ENCODE peak calls at places on chromosomes 12 and 14, in five cellular contexts. L, J, P, Z and D are unnamed samples.

GRCh38 chr14:103651585-103651984 is 22.6 kb downstream of the KLC1 start:
- DNase-seq in L (no peak), J (no peak), P (no peak), Z (no peak), D (no peak)

GRCh38 chr14:22985894-22986507 is 3.6 kb upstream of the AJUBA start:
- DNase-seq in L (no peak), J (no peak), P (no peak), Z (no peak), D (no peak)

GRCh38 chr12:15701721-15702156 is 87.4 kb downstream of the EPS8 start:
- DNase-seq in L (no peak), J (peak; percentile 30), P (no peak), Z (no peak), D (no peak)

GRCh38 chr12:62683724-62684501 is 217.3 kb downstream of the MON2 start:
- DNase-seq in L (peak; percentile 83), J (no peak), P (no peak), Z (peak; percentile 50), D (no peak)

GRCh38 chr14:101808894-101809670 is 47.6 kb downstream of the PPP2R5C start:
- DNase-seq in L (no peak), J (no peak), P (no peak), Z (no peak), D (no peak)

GRCh38 chr14:23406244-23406643 is 1.8 kb downstream of the MYH6 start:
- DNase-seq in L (no peak), J (no peak), P (no peak), Z (no peak), D (no peak)

GRCh38 chr14:104882325-104882973 is 17.4 kb downstream of the CEP170B start:
- DNase-seq in L (no peak), J (peak; percentile 62), P (no peak), Z (peak; percentile 33), D (peak; percentile 70)

GRCh38 chr14:95538801-95539509 is 4.1 kb downstream of the GLRX5 start:
- DNase-seq in L (no peak), J (no peak), P (no peak), Z (no peak), D (no peak)

GRCh38 chr12:131897276-131897675 is 2.9 kb downstream of the ULK1 start:
- DNase-seq in L (peak; percentile 78), J (no peak), P (no peak), Z (no peak), D (no peak)

GRCh38 chr12:59066445-59066844 is 146.1 kb upstream of the LRIG3 start:
- DNase-seq in L (no peak), J (no peak), P (no peak), Z (no peak), D (no peak)

GRCh38 chr14:101972126-101972785 is 7.9 kb downstream of the DYNC1H1 start:
- DNase-seq in L (peak; percentile 92), J (peak; percentile 97), P (no peak), Z (peak; percentile 89), D (peak; percentile 64)

GRCh38 chr12:14514154-14514842 is 53.4 kb downstream of the PLBD1 start:
- DNase-seq in L (no peak), J (peak; percentile 23), P (peak; percentile 37), Z (no peak), D (no peak)

GRCh38 chr12:31562594-31563328 is 28.2 kb downstream of the DENND5B start:
- DNase-seq in L (no peak), J (no peak), P (no peak), Z (no peak), D (no peak)

GRCh38 chr12:109532721-109533486 is 40.4 kb downstream of the MMAB start:
- DNase-seq in L (no peak), J (no peak), P (no peak), Z (no peak), D (no peak)